ENCODE peak calls at places on chromosomes 3 and 15, in eight cellular contexts. Z, J, X, P, S, C, T and W are unnamed samples.

GRCh38 chr3:118144919-118145318 is 889.7 kb downstream of the IGSF11 start:
- DNase-seq in X (no peak), J (no peak), S (no peak), C (no peak), Z (no peak), T (no peak), P (no peak), W (no peak)

GRCh38 chr3:170637321-170637720 is 51.4 kb upstream of the SLC7A14 start:
- DNase-seq in T (no peak), C (no peak), X (no peak), P (no peak), J (no peak), Z (no peak), S (no peak), W (no peak)

GRCh38 chr3:196654691-196655090 is 15.2 kb downstream of the NRROS start:
- DNase-seq in J (peak), C (no peak), P (no peak), T (no peak), S (no peak), Z (no peak), X (no peak), W (peak)

GRCh38 chr3:9028134-9028533 is 64.9 kb upstream of the RAD18 start:
- DNase-seq in P (peak), X (peak), T (no peak), Z (no peak), C (no peak), J (no peak), S (no peak), W (peak)

GRCh38 chr15:80068578-80068977 is 9.1 kb downstream of the ZFAND6 start:
- DNase-seq in Z (no peak), X (no peak), C (no peak), J (no peak), S (no peak), T (no peak), P (no peak), W (no peak)

GRCh38 chr3:169041677-169042171 is 621.8 kb downstream of the MECOM start:
- DNase-seq in J (peak), T (no peak), P (no peak), S (no peak), Z (no peak), C (no peak), X (no peak), W (peak)

GRCh38 chr3:27724459-27725197 is 2.5 kb upstream of the EOMES start:
- DNase-seq in J (no peak), C (no peak), X (no peak), T (no peak), P (no peak), Z (no peak), S (no peak), W (no peak)

GRCh38 chr15:28002136-28002861 is 96.8 kb downstream of the OCA2 start:
- DNase-seq in S (no peak), P (no peak), X (no peak), T (no peak), Z (no peak), J (no peak), C (no peak), W (no peak)

GRCh38 chr15:38853608-38854007 is 289.0 kb upstream of the RASGRP1 start:
- DNase-seq in S (no peak), J (peak), X (no peak), T (no peak), Z (peak), P (no peak), C (peak), W (no peak)